ENCODE peak calls at places on chromosomes 13 and 19, in six cellular contexts. D, X, M, H, F and L are unnamed samples.

GRCh38 chr13:111389621-111390521 is 69.4 kb downstream of the TEX29 start:
- DNase-seq in D (no peak), X (no peak), M (no peak), H (no peak), F (no peak), L (no peak)

GRCh38 chr19:2186071-2186846 is 22.5 kb downstream of the DOT1L start:
- DNase-seq in D (peak; percentile 69), X (no peak), M (peak; percentile 89), H (peak; percentile 91), F (peak; percentile 98), L (no peak)

GRCh38 chr19:5547881-5548280 is 19.9 kb downstream of the TINCR start:
- DNase-seq in D (peak; percentile 33), X (peak; percentile 17), M (no peak), H (no peak), F (peak; percentile 61), L (peak; percentile 56)

GRCh38 chr13:25575562-25575961 is 203.8 kb downstream of the ATP8A2 start:
- DNase-seq in D (no peak), X (no peak), M (no peak), H (no peak), F (no peak), L (no peak)

GRCh38 chr13:35927554-35927953 is 203.6 kb downstream of the DCLK1 start:
- DNase-seq in D (no peak), X (no peak), M (peak; percentile 25), H (peak; percentile 45), F (peak; percentile 69), L (no peak)

GRCh38 chr13:90362718-90363117 is 984.8 kb upstream of the MIR17HG start:
- DNase-seq in D (no peak), X (no peak), M (no peak), H (no peak), F (peak; percentile 26), L (no peak)

GRCh38 chr13:77325371-77325941 is 1.4 kb downstream of the MYCBP2 start:
- DNase-seq in D (no peak), X (no peak), M (no peak), H (no peak), F (peak; percentile 7), L (no peak)

GRCh38 chr19:48735031-48735615 is 5.3 kb downstream of the RASIP1 start:
- DNase-seq in D (peak; percentile 49), X (no peak), M (no peak), H (no peak), F (no peak), L (peak; percentile 84)

GRCh38 chr19:48090281-48090802 is 20.3 kb downstream of the PLA2G4C start:
- DNase-seq in D (no peak), X (no peak), M (no peak), H (no peak), F (no peak), L (no peak)

GRCh38 chr19:35084078-35084762 is 31.4 kb upstream of the FXYD3 start:
- DNase-seq in D (no peak), X (no peak), M (no peak), H (no peak), F (no peak), L (no peak)

GRCh38 chr19:18333680-18334079 is 6.7 kb upstream of the PGPEP1 start:
- DNase-seq in D (no peak), X (no peak), M (no peak), H (no peak), F (no peak), L (no peak)